ENCODE peak calls at places on chromosomes 16 and 17, in ten cellular contexts. H, B, I, C, F, M, J, X, K and N are unnamed samples.

GRCh38 chr17:79203016-79203415 is 128.4 kb downstream of the ENGASE start:
- DNase-seq in M (no peak), B (no peak), H (no peak), X (no peak), K (no peak), F (no peak), C (no peak), J (no peak), I (no peak), N (no peak)

GRCh38 chr17:64378890-64379354 is 11.7 kb downstream of the PECAM1 start:
- DNase-seq in M (no peak), K (no peak), X (peak), I (no peak), C (peak), B (no peak), H (peak), F (no peak), J (no peak), N (no peak)

GRCh38 chr16:87431926-87432325 is 39.8 kb downstream of the MAP1LC3B start:
- DNase-seq in J (no peak), H (peak), X (no peak), K (no peak), C (no peak), M (no peak), F (peak), B (no peak), I (peak), N (no peak)

GRCh38 chr16:8712589-8713361 is 38.4 kb downstream of the ABAT start:
- DNase-seq in I (no peak), K (no peak), C (no peak), B (no peak), J (no peak), M (peak), H (peak), X (no peak), F (no peak), N (peak)

GRCh38 chr17:78204387-78205123 is 9.5 kb upstream of the BIRC5 start:
- DNase-seq in F (no peak), J (no peak), I (no peak), C (no peak), H (no peak), M (no peak), K (no peak), X (no peak), B (no peak), N (no peak)

GRCh38 chr16:17313085-17313611 is 157.6 kb downstream of the XYLT1 start:
- DNase-seq in J (peak), X (no peak), K (no peak), M (no peak), I (no peak), H (peak), C (no peak), F (peak), B (no peak), N (no peak)

GRCh38 chr17:50221500-50222480 is 20.4 kb upstream of the COL1A1 start:
- DNase-seq in I (no peak), F (peak), H (no peak), X (peak), J (no peak), K (no peak), M (no peak), B (peak), C (no peak), N (no peak)

GRCh38 chr16:31351937-31352315 is 3.0 kb upstream of the ITGAX start:
- DNase-seq in K (no peak), H (no peak), C (no peak), X (no peak), J (no peak), B (peak), F (no peak), I (no peak), M (no peak), N (no peak)

GRCh38 chr16:77748426-77748825 is 26.1 kb downstream of the NUDT7 start:
- DNase-seq in J (no peak), F (no peak), H (no peak), M (no peak), I (no peak), K (no peak), C (no peak), B (no peak), X (no peak), N (no peak)

GRCh38 chr17:80847506-80848230 is 144.0 kb upstream of the CHMP6 start:
- DNase-seq in X (peak), F (no peak), M (no peak), C (no peak), J (no peak), B (no peak), H (no peak), I (no peak), K (no peak), N (no peak)

GRCh38 chr16:25868966-25869365 is 177.2 kb downstream of the HS3ST4 start:
- DNase-seq in B (no peak), K (no peak), X (no peak), I (no peak), M (no peak), F (no peak), J (no peak), H (no peak), C (no peak), N (no peak)

GRCh38 chr17:50052241-50052788 is 3.6 kb upstream of the ITGA3 start:
- DNase-seq in I (no peak), M (no peak), C (peak), H (no peak), F (no peak), B (no peak), X (no peak), J (no peak), K (no peak), N (no peak)

GRCh38 chr17:15464211-15464610 is 3.2 kb downstream of the CDRT4 start:
- DNase-seq in H (no peak), B (no peak), K (no peak), X (no peak), F (no peak), I (no peak), C (no peak), M (no peak), J (no peak), N (no peak)

GRCh38 chr16:57372372-57373116 is at the start of gene CX3CL1:
- DNase-seq in B (no peak), H (peak), X (peak), C (peak), M (peak), I (peak), F (peak), J (peak), K (no peak), N (no peak)

GRCh38 chr16:67393790-67394270 is 532 bp upstream of the TPPP3 start:
- DNase-seq in F (no peak), X (no peak), K (no peak), M (no peak), C (no peak), H (no peak), B (peak), J (no peak), I (no peak), N (no peak)

GRCh38 chr16:28182183-28182582 is 29.6 kb downstream of the XPO6 start:
- DNase-seq in J (no peak), F (no peak), K (no peak), M (no peak), H (no peak), I (no peak), C (no peak), B (no peak), X (no peak), N (no peak)

GRCh38 chr17:83195330-83196087 is 116.1 kb downstream of the METRNL start:
- DNase-seq in H (peak), M (no peak), X (peak), I (no peak), J (no peak), C (peak), K (no peak), F (peak), B (no peak), N (no peak)

GRCh38 chr17:81026266-81027036 is 8.5 kb upstream of the BAIAP2 start:
- DNase-seq in M (no peak), C (no peak), I (no peak), F (no peak), B (no peak), K (no peak), H (no peak), X (peak), J (no peak), N (no peak)

GRCh38 chr17:28320215-28321061 is 1.4 kb downstream of the TMEM97 start:
- DNase-seq in X (no peak), K (no peak), C (no peak), I (no peak), M (no peak), H (no peak), F (no peak), J (no peak), B (no peak), N (no peak)

DNA sequence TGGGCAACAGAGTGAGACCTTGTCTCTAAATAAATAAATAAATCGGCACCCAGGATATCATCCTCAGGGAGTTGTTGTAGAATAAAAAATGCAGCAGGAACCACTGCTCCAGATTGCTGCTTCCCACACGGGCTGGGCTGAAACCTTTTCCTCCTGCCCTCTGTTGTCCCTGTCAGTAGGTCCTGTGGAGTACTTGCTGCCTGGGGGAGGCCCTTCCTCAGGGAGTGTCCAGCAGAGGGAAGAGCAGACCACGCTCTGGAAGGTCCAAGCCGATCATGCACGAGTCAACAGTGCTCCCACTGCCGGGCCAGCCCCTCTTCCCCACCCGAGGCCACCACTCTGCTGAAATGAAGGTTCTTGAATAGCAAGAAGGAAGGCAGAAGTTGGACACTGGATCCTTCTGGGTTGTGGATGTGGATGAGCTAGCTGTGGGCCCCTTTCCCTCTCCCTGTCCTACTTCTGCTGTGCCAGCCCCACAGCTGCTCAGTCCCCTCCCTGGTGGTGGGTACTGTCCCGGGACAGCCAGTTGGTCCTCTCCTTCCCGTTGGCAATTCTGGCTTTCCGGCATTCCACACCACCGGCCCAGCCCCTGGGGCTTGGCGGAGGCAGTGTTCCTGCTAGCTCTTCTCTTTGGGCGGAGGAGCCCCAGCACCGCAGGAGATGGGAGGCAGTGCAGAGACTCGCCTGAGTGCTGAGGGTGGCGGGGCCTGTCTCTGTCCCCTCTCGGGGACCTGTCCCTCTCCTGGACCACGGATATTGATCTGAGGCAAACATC is 10.8 kb downstream of the CDK5R1 start:
- DNase-seq in J (no peak), H (no peak), C (no peak), M (no peak), F (peak), K (no peak), B (no peak), I (no peak), X (peak), N (no peak)
- TF ChIP-seq CTCF in J (peak), H (no peak), C (no peak), M (no peak), F (peak), K (no peak), B (no peak), I (peak), X (no peak), N (no peak)

DNA sequence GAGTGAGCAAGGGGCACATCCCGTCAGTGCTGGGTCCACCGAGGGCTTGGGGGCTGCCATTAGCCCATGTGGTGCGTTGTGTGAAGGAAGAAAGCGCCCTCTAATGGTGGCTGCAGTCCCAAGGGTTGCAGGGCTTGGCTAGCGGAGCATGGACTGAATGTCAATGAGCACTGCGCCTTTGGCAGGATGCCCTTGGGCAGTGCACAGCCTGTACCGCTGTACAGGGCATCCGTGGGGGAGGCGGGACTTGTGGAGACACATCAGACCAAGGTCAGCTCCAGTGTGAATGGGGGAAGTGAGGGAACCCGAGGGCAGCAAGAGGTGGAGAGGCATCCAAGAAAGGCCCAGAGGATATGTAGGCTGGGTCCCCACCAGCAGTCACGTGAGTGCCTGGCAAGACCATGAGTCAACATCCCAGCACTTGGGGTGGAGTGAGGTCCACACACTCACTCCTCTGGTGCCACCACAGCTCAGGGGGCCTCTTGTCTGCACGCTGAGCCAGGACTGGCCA is 75.5 kb upstream of the MED9 start:
- DNase-seq in C (no peak), F (no peak), K (peak), J (no peak), H (peak), M (no peak), X (no peak), I (no peak), B (no peak), N (no peak)
- TF ChIP-seq CTCF in C (no peak), F (no peak), K (no peak), J (no peak), H (peak), M (no peak), X (peak), I (peak), B (no peak), N (no peak)

DNA sequence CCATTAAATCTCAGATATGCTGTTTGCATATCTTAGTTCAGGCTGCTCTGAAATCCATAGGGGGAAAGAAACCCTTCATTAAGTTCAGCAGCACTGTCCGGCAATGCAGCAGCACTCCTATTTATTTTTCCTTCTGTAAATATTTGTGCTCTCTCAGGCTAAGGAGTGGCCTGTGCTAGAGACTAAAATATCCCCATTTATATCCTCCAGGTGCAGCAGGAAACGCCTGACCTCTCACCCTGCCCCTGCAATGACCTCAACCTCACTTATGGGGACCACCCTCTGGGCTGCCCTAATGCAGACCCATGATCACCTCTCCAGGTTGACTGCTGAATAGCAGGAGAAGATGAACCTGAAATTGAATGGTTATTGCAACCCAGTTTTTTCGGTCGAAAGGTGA is 165.0 kb upstream of the ELAC2 start:
- DNase-seq in C (no peak), M (peak), K (no peak), F (no peak), I (no peak), X (no peak), J (no peak), H (no peak), B (no peak), N (no peak)
- TF ChIP-seq CTCF in C (no peak), M (no peak), K (no peak), F (no peak), I (no peak), X (no peak), J (no peak), H (no peak), B (no peak), N (no peak)

GRCh38 chr17:38485146-38485468 is 56.8 kb downstream of the ARHGAP23 start:
- DNase-seq in K (no peak), C (no peak), B (no peak), X (no peak), H (no peak), J (no peak), M (no peak), I (no peak), F (no peak), N (no peak)
- TF ChIP-seq CTCF in K (no peak), C (no peak), B (no peak), X (no peak), H (no peak), J (peak), M (no peak), I (no peak), F (no peak), N (no peak)

DNA sequence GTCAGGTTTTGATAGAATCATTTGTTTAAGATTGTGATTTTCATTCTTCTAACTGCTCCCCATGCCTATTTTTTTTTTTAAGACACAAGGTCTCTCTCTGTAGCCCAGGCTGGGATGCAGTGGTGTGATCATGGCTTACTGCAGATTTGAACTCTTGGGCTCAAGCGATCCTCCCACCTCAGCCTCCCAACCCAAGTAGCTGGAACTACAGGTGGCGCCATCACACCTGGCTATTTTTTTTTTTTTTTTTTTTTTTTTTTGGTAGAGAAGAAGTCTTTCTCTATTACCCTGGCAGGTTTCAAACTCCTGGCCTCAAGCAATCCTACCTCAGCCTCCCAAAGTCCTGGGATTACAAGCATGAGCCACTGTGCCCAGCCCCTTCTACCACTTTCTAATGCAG is 223.3 kb downstream of the CBLN1 start:
- DNase-seq in X (no peak), I (no peak), H (no peak), F (no peak), J (no peak), C (no peak), M (no peak), K (no peak), B (no peak), N (no peak)
- TF ChIP-seq CTCF in X (no peak), I (no peak), H (no peak), F (no peak), J (no peak), C (no peak), M (no peak), K (no peak), B (no peak), N (no peak)